ENCODE peak calls at places on chromosomes 6 and 20, in seven cellular contexts. One of them, this sample, is unnamed.

GRCh38 chr20:37564016-37564387 is 36.3 kb upstream of the BLCAP start:
- DNase-seq in fibroblast of lung: no peak
- DNase-seq in dorsolateral prefrontal cortex: no peak
- DNase-seq in heart right ventricle: no peak
- DNase-seq in foreskin keratinocyte: no peak
- DNase-seq in CD4-positive, alpha-beta T cell: no peak
- DNase-seq in HCT116: no peak
- DNase-seq in this sample: no peak

GRCh38 chr6:84653027-84653551 is 111.3 kb downstream of the TBX18 start:
- DNase-seq in fibroblast of lung: no peak
- DNase-seq in dorsolateral prefrontal cortex: no peak
- DNase-seq in heart right ventricle: no peak
- DNase-seq in foreskin keratinocyte: no peak
- DNase-seq in CD4-positive, alpha-beta T cell: no peak
- DNase-seq in HCT116: no peak
- DNase-seq in this sample: no peak

GRCh38 chr6:151452750-151453427 is 963 bp upstream of the RMND1 start:
- DNase-seq in fibroblast of lung: peak; percentile 25
- DNase-seq in dorsolateral prefrontal cortex: peak; percentile 18
- DNase-seq in heart right ventricle: peak; percentile 53
- DNase-seq in foreskin keratinocyte: no peak
- DNase-seq in CD4-positive, alpha-beta T cell: no peak
- DNase-seq in HCT116: no peak
- DNase-seq in this sample: no peak

GRCh38 chr6:26554669-26555504 is 16.7 kb downstream of the HMGN4 start:
- DNase-seq in fibroblast of lung: peak; percentile 62
- DNase-seq in dorsolateral prefrontal cortex: no peak
- DNase-seq in heart right ventricle: no peak
- DNase-seq in foreskin keratinocyte: peak; percentile 50
- DNase-seq in CD4-positive, alpha-beta T cell: peak; percentile 60
- DNase-seq in HCT116: no peak
- DNase-seq in this sample: no peak

GRCh38 chr20:63454729-63455567 is 17.5 kb downstream of the KCNQ2 start:
- DNase-seq in fibroblast of lung: no peak
- DNase-seq in dorsolateral prefrontal cortex: no peak
- DNase-seq in heart right ventricle: no peak
- DNase-seq in foreskin keratinocyte: no peak
- DNase-seq in CD4-positive, alpha-beta T cell: no peak
- DNase-seq in HCT116: no peak
- DNase-seq in this sample: no peak

GRCh38 chr6:163547287-163547686 is 132.8 kb downstream of the QKI start:
- DNase-seq in fibroblast of lung: no peak
- DNase-seq in dorsolateral prefrontal cortex: no peak
- DNase-seq in heart right ventricle: no peak
- DNase-seq in foreskin keratinocyte: no peak
- DNase-seq in CD4-positive, alpha-beta T cell: no peak
- DNase-seq in HCT116: no peak
- DNase-seq in this sample: no peak

GRCh38 chr6:4446982-4447381 is 311.6 kb upstream of the ECI2 start:
- DNase-seq in fibroblast of lung: peak; percentile 21
- DNase-seq in dorsolateral prefrontal cortex: no peak
- DNase-seq in heart right ventricle: no peak
- DNase-seq in foreskin keratinocyte: no peak
- DNase-seq in CD4-positive, alpha-beta T cell: no peak
- DNase-seq in HCT116: no peak
- DNase-seq in this sample: no peak

GRCh38 chr20:5893052-5893451 is 57.3 kb downstream of the TRMT6 start:
- DNase-seq in fibroblast of lung: no peak
- DNase-seq in dorsolateral prefrontal cortex: no peak
- DNase-seq in heart right ventricle: no peak
- DNase-seq in foreskin keratinocyte: no peak
- DNase-seq in CD4-positive, alpha-beta T cell: no peak
- DNase-seq in HCT116: no peak
- DNase-seq in this sample: no peak

GRCh38 chr6:160355001-160355400 is 6.8 kb downstream of the SLC22A3 start:
- DNase-seq in fibroblast of lung: peak; percentile 37
- DNase-seq in dorsolateral prefrontal cortex: no peak
- DNase-seq in heart right ventricle: no peak
- DNase-seq in foreskin keratinocyte: peak; percentile 53
- DNase-seq in CD4-positive, alpha-beta T cell: no peak
- DNase-seq in HCT116: no peak
- DNase-seq in this sample: peak; percentile 73

GRCh38 chr6:111764238-111765182 is 108.7 kb downstream of the FYN start:
- DNase-seq in fibroblast of lung: peak; percentile 65
- DNase-seq in dorsolateral prefrontal cortex: no peak
- DNase-seq in heart right ventricle: no peak
- DNase-seq in foreskin keratinocyte: no peak
- DNase-seq in CD4-positive, alpha-beta T cell: peak; percentile 38
- DNase-seq in HCT116: no peak
- DNase-seq in this sample: no peak

GRCh38 chr6:108560463-108561308 is at the start of gene FOXO3:
- DNase-seq in fibroblast of lung: peak; percentile 89
- DNase-seq in dorsolateral prefrontal cortex: peak; percentile 72
- DNase-seq in heart right ventricle: peak; percentile 90
- DNase-seq in foreskin keratinocyte: no peak
- DNase-seq in CD4-positive, alpha-beta T cell: peak; percentile 50
- DNase-seq in HCT116: peak; percentile 76
- DNase-seq in this sample: peak; percentile 62

GRCh38 chr6:43911354-43911624 is 141.3 kb downstream of the VEGFA start:
- DNase-seq in fibroblast of lung: no peak
- DNase-seq in dorsolateral prefrontal cortex: no peak
- DNase-seq in heart right ventricle: no peak
- DNase-seq in foreskin keratinocyte: no peak
- DNase-seq in CD4-positive, alpha-beta T cell: no peak
- DNase-seq in HCT116: no peak
- DNase-seq in this sample: no peak
- H3K27ac ChIP-seq in fibroblast of lung: no peak overlapping the region
- H3K27ac ChIP-seq in dorsolateral prefrontal cortex: no peak overlapping the region
- H3K27ac ChIP-seq in heart right ventricle: no peak overlapping the region
- H3K27ac ChIP-seq in foreskin keratinocyte: no peak overlapping the region
- H3K27ac ChIP-seq in CD4-positive, alpha-beta T cell: no peak overlapping the region
- H3K27ac ChIP-seq in HCT116: no peak overlapping the region
- H3K27ac ChIP-seq in this sample: peak overlapping the region; percentile 83

GRCh38 chr20:44392088-44392775 is 36.7 kb downstream of the HNF4A start:
- DNase-seq in fibroblast of lung: no peak
- DNase-seq in dorsolateral prefrontal cortex: no peak
- DNase-seq in heart right ventricle: no peak
- DNase-seq in foreskin keratinocyte: no peak
- DNase-seq in CD4-positive, alpha-beta T cell: no peak
- DNase-seq in HCT116: no peak
- DNase-seq in this sample: no peak
- H3K27ac ChIP-seq in fibroblast of lung: no peak overlapping the region
- H3K27ac ChIP-seq in dorsolateral prefrontal cortex: no peak overlapping the region
- H3K27ac ChIP-seq in heart right ventricle: no peak overlapping the region
- H3K27ac ChIP-seq in foreskin keratinocyte: no peak overlapping the region
- H3K27ac ChIP-seq in CD4-positive, alpha-beta T cell: no peak overlapping the region
- H3K27ac ChIP-seq in HCT116: no peak overlapping the region
- H3K27ac ChIP-seq in this sample: no peak overlapping the region

DNA sequence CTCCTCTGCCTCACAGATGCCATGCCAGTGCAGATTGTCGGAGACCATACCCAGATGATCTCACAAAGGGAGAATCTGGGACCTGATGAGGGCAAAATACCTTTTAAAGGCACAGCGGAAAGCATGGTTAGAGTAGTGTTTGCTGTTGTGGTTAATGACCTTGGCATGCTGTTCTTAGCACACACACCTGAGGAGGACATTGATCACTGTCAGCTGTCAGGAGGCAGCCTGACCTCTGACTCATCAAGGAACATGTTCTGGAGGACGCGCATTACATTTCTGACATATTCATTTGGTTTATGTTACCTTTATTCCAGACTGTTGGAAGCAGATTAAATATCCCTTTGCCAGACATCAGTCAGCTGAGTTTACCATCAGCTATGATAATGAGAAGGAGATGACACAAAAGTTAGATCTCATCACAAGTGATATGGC is 57.1 kb downstream of the GOPC start:
- DNase-seq in fibroblast of lung: peak; percentile 76
- DNase-seq in dorsolateral prefrontal cortex: no peak
- DNase-seq in heart right ventricle: no peak
- DNase-seq in foreskin keratinocyte: peak; percentile 80
- DNase-seq in CD4-positive, alpha-beta T cell: no peak
- DNase-seq in HCT116: no peak
- DNase-seq in this sample: peak; percentile 78
- H3K27ac ChIP-seq in fibroblast of lung: no peak overlapping the region
- H3K27ac ChIP-seq in dorsolateral prefrontal cortex: no peak overlapping the region
- H3K27ac ChIP-seq in heart right ventricle: no peak overlapping the region
- H3K27ac ChIP-seq in foreskin keratinocyte: no peak overlapping the region
- H3K27ac ChIP-seq in CD4-positive, alpha-beta T cell: no peak overlapping the region
- H3K27ac ChIP-seq in HCT116: no peak overlapping the region
- H3K27ac ChIP-seq in this sample: peak overlapping the region; percentile 68

DNA sequence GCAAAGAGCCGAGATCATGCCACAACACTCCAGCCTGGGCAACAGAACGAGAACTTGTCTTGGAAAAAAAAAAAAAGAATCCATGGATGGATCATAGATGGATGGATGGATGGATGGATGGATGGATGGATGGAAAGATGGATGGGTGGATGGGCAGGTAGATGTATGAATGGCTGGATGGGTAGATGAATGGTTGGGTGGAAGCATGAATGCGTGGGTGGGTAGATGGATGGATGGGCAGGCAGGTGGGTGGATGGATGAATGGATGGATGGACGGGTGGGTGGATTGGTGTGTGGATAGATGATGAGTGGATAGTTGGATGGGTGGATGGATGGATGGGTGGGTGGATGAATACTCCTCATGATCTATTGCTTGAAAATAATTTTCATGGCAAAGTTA is 1.4 kb downstream of the JPH2 start:
- DNase-seq in fibroblast of lung: no peak
- DNase-seq in dorsolateral prefrontal cortex: no peak
- DNase-seq in heart right ventricle: no peak
- DNase-seq in foreskin keratinocyte: no peak
- DNase-seq in CD4-positive, alpha-beta T cell: no peak
- DNase-seq in HCT116: no peak
- DNase-seq in this sample: no peak
- H3K27ac ChIP-seq in fibroblast of lung: no peak overlapping the region
- H3K27ac ChIP-seq in dorsolateral prefrontal cortex: no peak overlapping the region
- H3K27ac ChIP-seq in heart right ventricle: no peak overlapping the region
- H3K27ac ChIP-seq in foreskin keratinocyte: no peak overlapping the region
- H3K27ac ChIP-seq in CD4-positive, alpha-beta T cell: no peak overlapping the region
- H3K27ac ChIP-seq in HCT116: no peak overlapping the region
- H3K27ac ChIP-seq in this sample: no peak overlapping the region

GRCh38 chr20:49908258-49908565 is 7.1 kb downstream of the SPATA2 start:
- DNase-seq in fibroblast of lung: no peak
- DNase-seq in dorsolateral prefrontal cortex: no peak
- DNase-seq in heart right ventricle: no peak
- DNase-seq in foreskin keratinocyte: no peak
- DNase-seq in CD4-positive, alpha-beta T cell: no peak
- DNase-seq in HCT116: no peak
- DNase-seq in this sample: no peak

GRCh38 chr20:49906615-49907154 is 8.6 kb downstream of the SPATA2 start:
- DNase-seq in fibroblast of lung: no peak
- DNase-seq in dorsolateral prefrontal cortex: no peak
- DNase-seq in heart right ventricle: no peak
- DNase-seq in foreskin keratinocyte: no peak
- DNase-seq in CD4-positive, alpha-beta T cell: no peak
- DNase-seq in HCT116: no peak
- DNase-seq in this sample: no peak

GRCh38 chr20:49910340-49910706 is 5.0 kb downstream of the SPATA2 start:
- DNase-seq in fibroblast of lung: no peak
- DNase-seq in dorsolateral prefrontal cortex: no peak
- DNase-seq in heart right ventricle: no peak
- DNase-seq in foreskin keratinocyte: no peak
- DNase-seq in CD4-positive, alpha-beta T cell: no peak
- DNase-seq in HCT116: no peak
- DNase-seq in this sample: no peak

GRCh38 chr20:49907405-49908257 is 7.7 kb downstream of the SPATA2 start:
- DNase-seq in fibroblast of lung: no peak
- DNase-seq in dorsolateral prefrontal cortex: no peak
- DNase-seq in heart right ventricle: peak; percentile 34
- DNase-seq in foreskin keratinocyte: no peak
- DNase-seq in CD4-positive, alpha-beta T cell: no peak
- DNase-seq in HCT116: no peak
- DNase-seq in this sample: no peak

DNA sequence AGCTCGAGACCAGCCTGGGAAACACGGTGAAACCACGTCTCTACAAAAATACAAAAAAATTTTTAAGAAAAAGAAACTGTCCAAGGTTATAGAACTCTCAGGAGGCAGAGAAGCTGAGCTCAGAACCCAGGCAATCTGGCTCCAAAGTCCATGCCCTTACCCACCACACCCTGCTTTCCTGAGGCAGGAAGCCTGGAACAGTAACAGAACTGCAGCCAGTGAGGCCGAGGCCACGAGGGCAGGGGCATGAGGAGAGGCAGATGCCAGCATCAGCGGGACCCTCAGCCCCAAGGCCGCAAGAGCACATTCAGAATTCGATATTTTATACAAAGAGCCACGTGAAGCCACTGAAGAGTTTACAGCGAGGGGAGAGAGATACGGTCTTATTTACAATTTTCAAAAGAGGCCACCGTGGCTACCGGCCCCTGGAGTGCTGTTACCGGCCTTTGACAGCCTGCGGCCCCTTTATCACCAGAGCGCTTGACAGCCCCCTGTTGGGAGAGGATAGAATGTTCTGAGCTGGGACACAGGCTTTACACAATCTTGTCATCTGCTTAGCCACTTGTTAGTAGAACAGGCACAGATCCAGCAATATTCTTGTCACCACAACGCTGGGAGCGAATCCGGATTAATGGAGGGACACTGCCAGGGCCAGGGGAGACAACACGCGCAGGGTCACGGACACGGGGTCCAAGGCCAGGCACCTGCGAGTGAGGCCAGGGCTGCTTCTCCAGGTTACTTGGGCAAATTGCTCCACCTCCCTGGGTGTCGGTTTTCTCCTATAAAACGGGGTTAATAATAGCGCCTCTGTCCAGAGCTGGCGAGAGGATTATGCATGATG is 5.6 kb downstream of the SPATA2 start:
- DNase-seq in fibroblast of lung: no peak
- DNase-seq in dorsolateral prefrontal cortex: peak; percentile 52
- DNase-seq in heart right ventricle: peak; percentile 40
- DNase-seq in foreskin keratinocyte: no peak
- DNase-seq in CD4-positive, alpha-beta T cell: no peak
- DNase-seq in HCT116: no peak
- DNase-seq in this sample: no peak
- H3K27ac ChIP-seq in fibroblast of lung: no peak overlapping the region
- H3K27ac ChIP-seq in dorsolateral prefrontal cortex: peak overlapping the region; percentile 91
- H3K27ac ChIP-seq in heart right ventricle: peak overlapping the region; percentile 86
- H3K27ac ChIP-seq in foreskin keratinocyte: no peak overlapping the region
- H3K27ac ChIP-seq in CD4-positive, alpha-beta T cell: no peak overlapping the region
- H3K27ac ChIP-seq in HCT116: no peak overlapping the region
- H3K27ac ChIP-seq in this sample: no peak overlapping the region

GRCh38 chr20:47274449-47275108 is 81.9 kb downstream of the ZMYND8 start:
- DNase-seq in fibroblast of lung: peak; percentile 97
- DNase-seq in dorsolateral prefrontal cortex: no peak
- DNase-seq in heart right ventricle: no peak
- DNase-seq in foreskin keratinocyte: peak; percentile 74
- DNase-seq in CD4-positive, alpha-beta T cell: no peak
- DNase-seq in HCT116: peak; percentile 67
- DNase-seq in this sample: peak; percentile 56

GRCh38 chr20:47273591-47274235 is 82.8 kb downstream of the ZMYND8 start:
- DNase-seq in fibroblast of lung: peak; percentile 84
- DNase-seq in dorsolateral prefrontal cortex: no peak
- DNase-seq in heart right ventricle: no peak
- DNase-seq in foreskin keratinocyte: no peak
- DNase-seq in CD4-positive, alpha-beta T cell: no peak
- DNase-seq in HCT116: no peak
- DNase-seq in this sample: no peak

GRCh38 chr20:47275548-47275947 is 81.0 kb downstream of the ZMYND8 start:
- DNase-seq in fibroblast of lung: no peak
- DNase-seq in dorsolateral prefrontal cortex: no peak
- DNase-seq in heart right ventricle: no peak
- DNase-seq in foreskin keratinocyte: no peak
- DNase-seq in CD4-positive, alpha-beta T cell: no peak
- DNase-seq in HCT116: no peak
- DNase-seq in this sample: no peak

GRCh38 chr20:47276856-47277541 is 79.5 kb downstream of the ZMYND8 start:
- DNase-seq in fibroblast of lung: peak; percentile 87
- DNase-seq in dorsolateral prefrontal cortex: peak; percentile 23
- DNase-seq in heart right ventricle: peak; percentile 55
- DNase-seq in foreskin keratinocyte: no peak
- DNase-seq in CD4-positive, alpha-beta T cell: no peak
- DNase-seq in HCT116: no peak
- DNase-seq in this sample: no peak

GRCh38 chr20:47276251-47276650 is 80.2 kb downstream of the ZMYND8 start:
- DNase-seq in fibroblast of lung: no peak
- DNase-seq in dorsolateral prefrontal cortex: no peak
- DNase-seq in heart right ventricle: no peak
- DNase-seq in foreskin keratinocyte: no peak
- DNase-seq in CD4-positive, alpha-beta T cell: no peak
- DNase-seq in HCT116: no peak
- DNase-seq in this sample: no peak
- H3K27ac ChIP-seq in fibroblast of lung: peak overlapping the region; percentile 53
- H3K27ac ChIP-seq in dorsolateral prefrontal cortex: peak overlapping the region; percentile 41
- H3K27ac ChIP-seq in heart right ventricle: no peak overlapping the region
- H3K27ac ChIP-seq in foreskin keratinocyte: no peak overlapping the region
- H3K27ac ChIP-seq in CD4-positive, alpha-beta T cell: no peak overlapping the region
- H3K27ac ChIP-seq in HCT116: no peak overlapping the region
- H3K27ac ChIP-seq in this sample: peak overlapping the region; percentile 87